ENCODE peak calls at places on chromosomes 2 and 18, in six cellular contexts. J, M, C, H, E and U are unnamed samples.

GRCh38 chr2:71609958-71610357 is 156.6 kb downstream of the DYSF start:
- DNase-seq in J (peak), M (no peak), C (peak), H (no peak), E (peak), U (peak)

GRCh38 chr2:75896779-75897366 is 186.2 kb upstream of the GCFC2 start:
- DNase-seq in J (peak), M (no peak), C (no peak), H (peak), E (no peak), U (no peak)

GRCh38 chr18:11009869-11010268 is 139.5 kb downstream of the PIEZO2 start:
- DNase-seq in J (no peak), M (no peak), C (no peak), H (no peak), E (no peak), U (no peak)

GRCh38 chr2:152573168-152573567 is 144.1 kb downstream of the PRPF40A start:
- DNase-seq in J (peak), M (peak), C (no peak), H (no peak), E (peak), U (peak)

GRCh38 chr2:9549420-9549819 is 6.2 kb downstream of the ADAM17 start:
- DNase-seq in J (no peak), M (no peak), C (no peak), H (no peak), E (no peak), U (no peak)

GRCh38 chr2:29632018-29632417 is 289.4 kb downstream of the ALK start:
- DNase-seq in J (no peak), M (no peak), C (peak), H (no peak), E (peak), U (peak)

GRCh38 chr2:71672011-71672639 is 218.8 kb downstream of the DYSF start:
- DNase-seq in J (peak), M (no peak), C (no peak), H (peak), E (no peak), U (no peak)

GRCh38 chr2:241391892-241392665 is 36.0 kb downstream of the FARP2 start:
- DNase-seq in J (peak), M (peak), C (peak), H (peak), E (peak), U (no peak)

GRCh38 chr2:47041891-47042684 is 113.0 kb downstream of the STPG4 start:
- DNase-seq in J (no peak), M (no peak), C (no peak), H (no peak), E (no peak), U (no peak)

GRCh38 chr2:47039913-47040562 is 115.1 kb downstream of the STPG4 start:
- DNase-seq in J (no peak), M (no peak), C (no peak), H (no peak), E (no peak), U (no peak)

GRCh38 chr2:47040662-47041061 is 114.4 kb downstream of the STPG4 start:
- DNase-seq in J (no peak), M (no peak), C (no peak), H (peak), E (no peak), U (no peak)

GRCh38 chr2:47039502-47039870 is 115.6 kb downstream of the STPG4 start:
- DNase-seq in J (no peak), M (no peak), C (no peak), H (no peak), E (no peak), U (no peak)

GRCh38 chr2:47041065-47041464 is 114.0 kb downstream of the STPG4 start:
- DNase-seq in J (no peak), M (no peak), C (no peak), H (no peak), E (peak), U (no peak)
- H3K4me3 ChIP-seq in J (no peak), M (no peak), C (no peak), H (no peak), E (no peak), U (no peak)

GRCh38 chr18:49612515-49613033 is 50.7 kb downstream of the LIPG start:
- DNase-seq in J (no peak), M (no peak), C (no peak), H (no peak), E (no peak), U (no peak)
- H3K4me3 ChIP-seq in J (no peak), M (no peak), C (no peak), H (no peak), E (no peak), U (no peak)

GRCh38 chr2:163351966-163352365 is 383.8 kb downstream of the FIGN start:
- DNase-seq in J (no peak), M (no peak), C (no peak), H (no peak), E (no peak), U (no peak)

GRCh38 chr2:163345795-163346573 is 389.8 kb downstream of the FIGN start:
- DNase-seq in J (peak), M (peak), C (peak), H (peak), E (peak), U (no peak)

GRCh38 chr2:163348843-163349395 is 386.9 kb downstream of the FIGN start:
- DNase-seq in J (peak), M (peak), C (no peak), H (peak), E (peak), U (peak)

GRCh38 chr2:163343316-163343715 is 392.5 kb downstream of the FIGN start:
- DNase-seq in J (peak), M (no peak), C (no peak), H (no peak), E (no peak), U (no peak)

GRCh38 chr2:163347982-163348842 is 387.6 kb downstream of the FIGN start:
- DNase-seq in J (peak), M (peak), C (no peak), H (no peak), E (peak), U (peak)
- H3K4me3 ChIP-seq in J (peak), M (peak), C (no peak), H (no peak), E (peak), U (peak)

GRCh38 chr2:169509230-169509917 is at the start of gene KLHL41:
- DNase-seq in J (no peak), M (peak), C (no peak), H (no peak), E (peak), U (peak)
- H3K4me3 ChIP-seq in J (no peak), M (no peak), C (no peak), H (no peak), E (no peak), U (peak)

GRCh38 chr2:130381619-130382018 is 25.8 kb downstream of the PTPN18 start:
- DNase-seq in J (no peak), M (no peak), C (no peak), H (no peak), E (no peak), U (no peak)
- H3K4me3 ChIP-seq in J (no peak), M (no peak), C (no peak), H (no peak), E (no peak), U (no peak)